ENCODE peak calls at places on chromosomes 12 and 14, in four cellular contexts. I is GM12892, R is upper lobe of left lung, T is K562. S is an unnamed sample.

GRCh38 chr12:57620936-57621496 is 9.8 kb downstream of the ARHGEF25 start:
- DNase-seq in R (no peak), T (no peak), I (no peak), S (no peak)

GRCh38 chr12:3658327-3659163 is 94.4 kb downstream of the CRACR2A start:
- DNase-seq in I (peak), T (peak), R (no peak), S (no peak)

GRCh38 chr12:29639893-29640495 is 142.5 kb upstream of the OVCH1 start:
- DNase-seq in T (no peak), I (no peak), R (no peak), S (no peak)

GRCh38 chr14:24074625-24075484 is 3.5 kb downstream of the CPNE6 start:
- DNase-seq in R (no peak), T (no peak), I (no peak), S (no peak)

GRCh38 chr12:52006726-52007157 is at the start of gene TAMALIN:
- DNase-seq in T (peak), I (no peak), R (peak), S (no peak)

GRCh38 chr12:124386661-124387509 is 92.0 kb downstream of the RFLNA start:
- DNase-seq in I (no peak), T (no peak), R (no peak), S (no peak)

GRCh38 chr12:100267603-100268281 is 765 bp downstream of the SCYL2 start:
- DNase-seq in R (peak), I (no peak), T (peak), S (no peak)

GRCh38 chr14:101358320-101358569 is 203.1 kb upstream of the DIO3 start:
- DNase-seq in T (no peak), R (no peak), I (no peak), S (no peak)

GRCh38 chr12:110540048-110540447 is 37.9 kb downstream of the RAD9B start:
- DNase-seq in R (no peak), T (no peak), I (no peak), S (no peak)

GRCh38 chr14:77988966-77989365 is 181.2 kb upstream of the NRXN3 start:
- DNase-seq in R (no peak), T (no peak), I (no peak), S (peak)

GRCh38 chr12:14846878-14847580 is 3.7 kb upstream of the ART4 start:
- DNase-seq in R (no peak), I (no peak), T (no peak), S (no peak)

GRCh38 chr12:54191126-54191525 is 2.3 kb upstream of the SMUG1 start:
- DNase-seq in T (no peak), I (no peak), R (no peak), S (no peak)

GRCh38 chr12:104356231-104357115 is 52.9 kb downstream of the EID3 start:
- DNase-seq in I (no peak), T (no peak), R (no peak), S (peak)

GRCh38 chr14:54577977-54578376 is 11.0 kb downstream of the SAMD4A start:
- DNase-seq in T (no peak), I (no peak), R (no peak), S (no peak)

GRCh38 chr12:75798527-75798926 is 233.0 kb downstream of the PHLDA1 start:
- DNase-seq in I (no peak), R (no peak), T (no peak), S (no peak)

GRCh38 chr14:72567226-72567625 is 326.7 kb downstream of the DPF3 start:
- DNase-seq in I (no peak), T (peak), R (no peak), S (no peak)

GRCh38 chr12:96368233-96368632 is 32.0 kb downstream of the CDK17 start:
- DNase-seq in R (no peak), I (no peak), T (no peak), S (no peak)

GRCh38 chr12:16020034-16020433 is 108.9 kb downstream of the DERA start:
- DNase-seq in R (no peak), I (no peak), T (no peak), S (no peak)

GRCh38 chr14:77612011-77612620 is 4.3 kb downstream of the SPTLC2 start:
- DNase-seq in T (no peak), I (no peak), R (no peak), S (no peak)

GRCh38 chr14:51630987-51631386 is 20.7 kb upstream of the FRMD6 start:
- DNase-seq in T (no peak), R (no peak), I (no peak), S (no peak)

GRCh38 chr14:73723799-73724621 is 9.8 kb upstream of the PNMA1 start:
- DNase-seq in T (no peak), I (peak), R (peak), S (no peak)

GRCh38 chr12:121823727-121824115 is 19.9 kb downstream of the SETD1B start:
- DNase-seq in I (no peak), R (no peak), T (no peak), S (no peak)

GRCh38 chr12:87827638-87828264 is 201.4 kb downstream of the C12orf50 start:
- DNase-seq in R (no peak), T (no peak), I (no peak), S (no peak)

GRCh38 chr12:22190-22529 is 44.4 kb upstream of the IQSEC3 start:
- DNase-seq in R (no peak), I (no peak), T (no peak), S (peak)

GRCh38 chr12:71810905-71811304 is 28.7 kb upstream of the TBC1D15 start:
- DNase-seq in R (no peak), T (no peak), I (no peak), S (no peak)

GRCh38 chr12:116037941-116038837 is 239.3 kb downstream of the MED13L start:
- DNase-seq in T (no peak), I (no peak), R (no peak), S (no peak)
- TF ChIP-seq POLR2AphosphoS5 in T (no peak), I (no peak), R (no peak), S (no peak)

DNA sequence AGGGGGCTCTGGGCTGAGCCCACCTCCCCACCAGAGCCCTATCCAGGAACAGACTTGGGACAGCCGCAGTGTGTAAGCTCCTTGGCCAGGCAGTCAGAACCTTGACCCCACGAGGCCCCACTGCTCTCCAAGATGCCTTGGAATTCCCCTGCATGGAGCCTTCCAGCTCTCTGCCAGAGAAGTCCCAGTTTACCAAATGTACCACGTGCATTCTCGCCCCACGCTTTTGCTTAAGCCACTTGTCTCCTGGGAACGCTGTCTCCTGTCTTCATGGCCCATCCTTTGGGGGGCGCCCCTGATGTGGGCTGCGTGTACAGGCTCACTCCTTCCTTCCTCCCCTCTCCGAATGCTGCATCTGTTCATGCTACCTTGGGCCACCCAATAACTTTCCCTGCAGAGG is 7.9 kb downstream of the FAIM2 start:
- DNase-seq in I (no peak), R (no peak), T (no peak), S (no peak)
- TF ChIP-seq POLR2AphosphoS5 in I (no peak), R (no peak), T (no peak), S (no peak)

GRCh38 chr14:64910847-64911495 is 3.3 kb upstream of the CHURC1 start:
- DNase-seq in R (no peak), T (no peak), I (no peak), S (no peak)

DNA sequence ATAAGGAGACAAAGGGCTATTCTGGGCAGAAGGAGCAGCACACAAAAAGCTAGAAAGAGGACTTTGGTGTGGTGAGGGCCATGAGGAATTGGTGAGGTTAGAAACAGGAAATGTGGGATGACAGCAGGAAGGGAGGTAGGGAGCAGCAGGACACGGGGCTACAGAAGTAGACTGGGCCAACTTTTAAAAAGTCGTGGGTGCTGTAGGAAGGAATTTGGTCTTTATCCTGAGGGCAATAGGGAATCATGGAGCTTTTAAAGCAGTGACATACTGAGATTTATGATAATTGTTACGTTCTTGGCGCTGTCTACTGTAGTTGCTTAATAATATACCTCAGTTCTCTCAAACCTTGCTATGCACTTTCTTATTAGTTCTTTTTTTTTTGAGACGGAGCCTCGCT is 8.2 kb upstream of the CHURC1 start:
- DNase-seq in I (no peak), T (no peak), R (no peak), S (no peak)
- TF ChIP-seq POLR2AphosphoS5 in I (no peak), T (no peak), R (no peak), S (no peak)

GRCh38 chr14:70972107-70972976 is 65.1 kb downstream of the PCNX1 start:
- DNase-seq in I (no peak), R (peak), T (peak), S (no peak)
- TF ChIP-seq POLR2AphosphoS5 in I (no peak), R (no peak), T (no peak), S (no peak)

GRCh38 chr14:64806202-64806861 is 73.4 kb downstream of the SPTB start:
- DNase-seq in R (peak), T (no peak), I (no peak), S (no peak)
- TF ChIP-seq POLR2AphosphoS5 in R (peak), T (no peak), I (no peak), S (no peak)

DNA sequence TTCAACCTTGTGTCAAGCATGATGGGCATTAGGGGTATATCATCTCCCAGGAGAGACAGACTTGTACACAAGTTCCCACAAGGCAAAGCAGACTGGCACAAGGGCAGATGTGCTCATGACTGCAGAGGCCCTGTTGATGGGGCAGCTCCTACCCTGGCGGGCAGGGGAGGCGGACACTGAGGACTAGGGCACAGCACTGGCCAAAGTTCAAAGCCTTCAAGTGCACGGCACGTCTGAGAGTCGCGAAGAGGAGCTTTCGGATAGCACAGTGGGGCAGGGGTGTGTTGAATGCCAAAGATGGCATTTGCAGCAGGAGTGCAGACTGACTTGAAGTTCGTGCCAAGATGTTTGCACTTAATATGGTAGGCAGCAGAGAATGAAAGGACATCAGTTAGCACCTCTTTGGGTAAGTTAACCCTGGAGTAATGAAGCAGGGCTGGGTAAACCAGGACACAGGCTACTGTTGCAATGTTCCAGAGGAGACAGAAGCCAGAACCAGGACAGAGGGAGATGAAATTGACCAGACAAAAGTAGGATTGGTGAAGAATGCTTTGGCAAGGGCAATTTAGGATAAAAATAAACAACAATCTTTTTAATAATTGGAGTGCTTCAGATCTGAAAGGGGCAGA is 6.7 kb upstream of the EML1 start:
- DNase-seq in R (no peak), T (no peak), I (no peak), S (no peak)
- TF ChIP-seq POLR2AphosphoS5 in R (no peak), T (no peak), I (no peak), S (no peak)